ENCODE peak calls at places on chromosome 3, in six cellular contexts. X, T, L, Y, R and D are unnamed samples. For H3K4me1, the result is how much of the 10 kb centered on the place peaks cover.

GRCh38 chr3:195081242-195081963 is 189.6 kb downstream of the XXYLT1 start:
- DNase-seq in X (no peak), T (no peak), L (no peak), Y (no peak), R (no peak), D (no peak)

GRCh38 chr3:131549340-131549739 is 46.6 kb upstream of the MRPL3 start:
- DNase-seq in X (no peak), T (peak), L (no peak), Y (no peak), R (no peak), D (no peak)

GRCh38 chr3:11509175-11510000 is 134.3 kb downstream of the VGLL4 start:
- DNase-seq in X (peak), T (peak), L (no peak), Y (no peak), R (no peak), D (peak)

GRCh38 chr3:43194490-43195115 is 88.7 kb upstream of the POMGNT2 start:
- DNase-seq in X (no peak), T (no peak), L (no peak), Y (no peak), R (no peak), D (peak)

GRCh38 chr3:118196183-118196582 is 838.5 kb downstream of the IGSF11 start:
- DNase-seq in X (no peak), T (no peak), L (no peak), Y (no peak), R (no peak), D (no peak)

GRCh38 chr3:69914395-69914794 is 85.1 kb upstream of the SAMMSON start:
- DNase-seq in X (no peak), T (no peak), L (no peak), Y (no peak), R (no peak), D (no peak)

GRCh38 chr3:87269723-87270122 is 6.7 kb downstream of the POU1F1 start:
- DNase-seq in X (no peak), T (no peak), L (no peak), Y (no peak), R (no peak), D (no peak)

GRCh38 chr3:148101061-148101460 is 596.6 kb upstream of the AGTR1 start:
- DNase-seq in X (no peak), T (no peak), L (no peak), Y (no peak), R (no peak), D (no peak)

GRCh38 chr3:16309558-16309957 is 44.5 kb downstream of the OXNAD1 start:
- DNase-seq in X (no peak), T (no peak), L (peak), Y (no peak), R (no peak), D (no peak)

GRCh38 chr3:37922721-37923575 is 61.3 kb downstream of the CTDSPL start:
- DNase-seq in X (no peak), T (no peak), L (no peak), Y (no peak), R (no peak), D (no peak)

GRCh38 chr3:133377396-133377795 is 22.5 kb upstream of the BFSP2 start:
- DNase-seq in X (no peak), T (peak), L (no peak), Y (no peak), R (no peak), D (no peak)

GRCh38 chr3:194462936-194463335 is 23.9 kb downstream of the ATP13A3 start:
- DNase-seq in X (no peak), T (no peak), L (no peak), Y (no peak), R (no peak), D (no peak)

GRCh38 chr3:38017445-38018295 is 11.8 kb downstream of the PLCD1 start:
- DNase-seq in X (no peak), T (no peak), L (no peak), Y (no peak), R (no peak), D (no peak)

GRCh38 chr3:13277130-13277783 is 142.9 kb downstream of the NUP210 start:
- DNase-seq in X (peak), T (no peak), L (no peak), Y (no peak), R (no peak), D (no peak)

GRCh38 chr3:194206375-194206774 is 70.4 kb downstream of the HES1 start:
- DNase-seq in X (peak), T (no peak), L (no peak), Y (peak), R (no peak), D (peak)

GRCh38 chr3:157301755-157302154 is 134.9 kb upstream of the PTX3 start:
- DNase-seq in X (no peak), T (no peak), L (no peak), Y (no peak), R (no peak), D (no peak)

GRCh38 chr3:149726716-149727407 is 25.4 kb downstream of the COMMD2 start:
- DNase-seq in X (no peak), T (no peak), L (peak), Y (no peak), R (no peak), D (no peak)

GRCh38 chr3:161567962-161568361 is 71.4 kb downstream of the OTOL1 start:
- DNase-seq in X (no peak), T (no peak), L (no peak), Y (no peak), R (no peak), D (no peak)

GRCh38 chr3:191379473-191379872 is 49.1 kb upstream of the UTS2B start:
- DNase-seq in X (no peak), T (peak), L (no peak), Y (no peak), R (no peak), D (no peak)

GRCh38 chr3:4904801-4905695 is 74.2 kb upstream of the BHLHE40 start:
- DNase-seq in X (no peak), T (no peak), L (no peak), Y (no peak), R (no peak), D (peak)

GRCh38 chr3:149673393-149673792 is 15.6 kb upstream of the WWTR1 start:
- DNase-seq in X (no peak), T (no peak), L (no peak), Y (no peak), R (no peak), D (no peak)

GRCh38 chr3:19775744-19776143 is 158.3 kb downstream of the EFHB start:
- DNase-seq in X (no peak), T (peak), L (no peak), Y (no peak), R (no peak), D (no peak)

GRCh38 chr3:125163739-125164601 is 48.6 kb downstream of the SLC12A8 start:
- DNase-seq in X (no peak), T (peak), L (no peak), Y (no peak), R (no peak), D (peak)

GRCh38 chr3:38649500-38650247 is at the start of gene SCN5A:
- DNase-seq in X (no peak), T (peak), L (no peak), Y (peak), R (no peak), D (peak)

GRCh38 chr3:39106281-39107055 is 959 bp downstream of the GORASP1 start:
- DNase-seq in X (no peak), T (peak), L (no peak), Y (peak), R (no peak), D (no peak)

GRCh38 chr3:191246628-191247027 is 47.6 kb downstream of the OSTN start:
- DNase-seq in X (no peak), T (no peak), L (no peak), Y (no peak), R (no peak), D (no peak)

GRCh38 chr3:53023072-53023823 is 22.6 kb downstream of the SFMBT1 start:
- DNase-seq in X (no peak), T (peak), L (no peak), Y (no peak), R (no peak), D (no peak)

GRCh38 chr3:2659896-2660295 is 450.3 kb downstream of the IL5RA start:
- DNase-seq in X (no peak), T (no peak), L (no peak), Y (no peak), R (no peak), D (no peak)

GRCh38 chr3:171163724-171164465 is 137.4 kb upstream of the SLC2A2 start:
- DNase-seq in X (no peak), T (no peak), L (no peak), Y (no peak), R (no peak), D (no peak)

GRCh38 chr3:55692958-55693558 is 206.0 kb upstream of the WNT5A start:
- DNase-seq in X (no peak), T (no peak), L (no peak), Y (no peak), R (no peak), D (no peak)

GRCh38 chr3:158768361-158768787 is 33.5 kb upstream of the MFSD1 start:
- DNase-seq in X (peak), T (peak), L (no peak), Y (no peak), R (no peak), D (peak)

DNA sequence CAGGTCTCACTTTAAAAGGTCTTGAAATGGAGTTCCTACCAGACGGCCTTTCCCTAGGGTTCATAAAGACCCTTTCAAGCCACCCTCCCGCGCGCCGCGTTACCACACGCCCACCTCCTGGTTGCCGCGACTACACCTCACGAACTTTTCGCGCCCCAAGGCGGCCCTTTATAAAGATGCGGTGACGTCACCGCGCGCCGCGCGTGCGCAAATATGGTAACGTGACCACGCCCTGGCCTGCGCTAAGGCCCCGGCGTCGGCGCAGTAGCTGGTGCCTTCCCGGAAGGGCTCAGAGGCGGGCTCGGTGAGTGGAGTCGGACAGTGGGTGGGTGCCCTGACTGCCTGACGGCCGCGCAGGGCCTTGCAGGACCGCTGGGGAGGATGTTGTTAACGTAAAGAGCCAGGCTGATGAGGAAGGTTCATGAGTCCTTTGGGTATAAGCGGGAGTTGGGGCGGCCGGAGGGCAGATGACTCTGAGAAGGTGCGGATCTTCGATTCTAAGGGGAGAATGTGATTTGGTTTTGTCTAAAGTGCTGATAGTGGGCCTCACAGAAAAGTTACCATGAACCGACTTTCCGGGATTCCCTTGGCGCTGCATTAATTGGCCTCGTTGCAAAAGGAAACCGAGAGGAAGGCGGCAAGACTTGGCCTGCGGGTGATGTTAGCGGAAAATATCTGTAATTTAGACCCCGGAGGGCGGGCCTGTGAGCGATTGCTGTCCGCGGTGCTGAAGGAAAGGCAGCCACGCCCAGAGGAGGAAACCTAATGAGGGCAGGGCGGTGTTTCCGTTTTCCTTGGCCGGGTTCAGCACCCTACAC is 54.4 kb downstream of the FEZF2 start:
- DNase-seq in X (peak), T (peak), L (no peak), Y (no peak), R (peak), D (peak)
- TF ChIP-seq POLR2AphosphoS5 in X (peak), T (peak), L (no peak), Y (peak), R (peak), D (no peak)

GRCh38 chr3:186964629-186965028 is 34.3 kb downstream of the ST6GAL1 start:
- DNase-seq in X (no peak), T (peak), L (no peak), Y (no peak), R (no peak), D (no peak)
- H3K4me3 ChIP-seq in X (no peak), T (peak), L (no peak), Y (no peak), R (no peak), D (no peak)

GRCh38 chr3:30664449-30664848 is 58.0 kb downstream of the TGFBR2 start:
- DNase-seq in X (no peak), T (no peak), L (no peak), Y (no peak), R (no peak), D (no peak)

GRCh38 chr3:30663533-30664241 is 57.3 kb downstream of the TGFBR2 start:
- DNase-seq in X (no peak), T (no peak), L (no peak), Y (no peak), R (no peak), D (no peak)

GRCh38 chr3:30661107-30661873 is 54.9 kb downstream of the TGFBR2 start:
- DNase-seq in X (no peak), T (no peak), L (no peak), Y (no peak), R (no peak), D (no peak)

GRCh38 chr3:30664884-30665283 is 58.5 kb downstream of the TGFBR2 start:
- DNase-seq in X (no peak), T (no peak), L (no peak), Y (no peak), R (no peak), D (no peak)

DNA sequence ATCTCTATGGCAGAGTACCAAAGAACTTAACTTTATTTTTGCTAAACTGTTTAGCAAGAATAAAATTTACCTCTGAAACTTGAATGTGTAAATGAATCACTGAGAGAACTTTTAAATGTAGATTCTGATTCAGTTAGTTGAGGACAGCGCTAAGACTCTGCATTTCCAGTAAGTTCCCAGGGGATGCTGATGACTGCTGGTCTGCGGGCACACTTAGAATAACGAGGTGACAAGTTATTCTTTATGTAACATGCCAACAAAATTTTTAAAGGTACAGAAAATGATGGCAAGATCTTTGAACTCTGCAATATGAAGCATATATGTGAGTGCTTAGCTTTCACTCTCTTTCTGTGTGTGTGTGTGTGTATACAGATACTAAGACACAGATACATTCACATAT is 56.4 kb downstream of the TGFBR2 start:
- DNase-seq in X (no peak), T (no peak), L (no peak), Y (no peak), R (no peak), D (no peak)
- H3K4me1 ChIP-seq in X (under half), T (half or more), L (under half), Y (half or more), R (under half), D (under half)

DNA sequence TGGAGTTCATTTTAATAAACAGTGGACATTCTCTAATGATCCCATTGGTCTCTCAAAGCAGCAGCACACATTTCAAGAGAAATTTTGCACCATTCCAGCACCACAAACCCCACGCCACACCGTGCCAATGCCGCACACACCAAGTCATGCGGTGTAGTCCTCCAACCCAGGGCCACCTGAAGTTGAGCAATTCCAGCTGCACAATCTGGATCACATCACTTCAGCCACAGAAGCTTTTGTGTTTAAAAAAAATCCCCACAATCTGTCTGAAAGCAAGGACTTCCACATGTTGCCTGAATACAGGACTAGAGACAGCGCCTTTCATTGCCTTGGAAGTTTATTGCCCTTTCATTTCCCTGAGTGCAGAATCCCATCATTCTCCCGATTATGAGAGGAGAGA is 175.6 kb upstream of the BCL6 start:
- DNase-seq in X (no peak), T (no peak), L (no peak), Y (no peak), R (no peak), D (peak)
- TF ChIP-seq POLR2AphosphoS5 in X (no peak), T (no peak), L (no peak), Y (peak), R (no peak), D (peak)

GRCh38 chr3:40618158-40618557 is 93.4 kb downstream of the ZNF621 start:
- DNase-seq in X (no peak), T (no peak), L (no peak), Y (no peak), R (no peak), D (no peak)

GRCh38 chr3:40616420-40616819 is 91.7 kb downstream of the ZNF621 start:
- DNase-seq in X (no peak), T (peak), L (no peak), Y (no peak), R (no peak), D (no peak)

GRCh38 chr3:40615110-40615915 is 90.6 kb downstream of the ZNF621 start:
- DNase-seq in X (no peak), T (peak), L (no peak), Y (no peak), R (peak), D (no peak)

GRCh38 chr3:40617084-40617483 is 92.3 kb downstream of the ZNF621 start:
- DNase-seq in X (no peak), T (no peak), L (no peak), Y (no peak), R (no peak), D (no peak)

DNA sequence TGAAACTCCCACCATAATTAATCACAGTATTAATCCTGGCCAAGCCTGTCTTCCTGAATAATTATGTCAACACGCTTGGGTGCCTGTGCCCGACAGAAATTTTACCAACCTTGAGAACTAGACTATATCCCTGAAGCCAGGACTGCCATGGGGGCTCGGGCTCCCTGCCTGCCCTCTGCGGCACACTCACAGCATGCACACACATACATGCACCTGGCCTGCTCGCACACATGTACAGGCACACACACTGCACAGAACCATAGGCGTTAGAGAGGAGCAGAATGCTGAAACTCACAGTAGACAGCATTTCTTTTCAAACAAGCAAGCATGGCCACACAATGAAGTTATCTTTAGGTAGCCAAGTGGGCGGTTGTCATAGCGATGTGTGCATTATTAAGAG is 91.2 kb downstream of the ZNF621 start:
- DNase-seq in X (no peak), T (peak), L (no peak), Y (no peak), R (no peak), D (no peak)
- H3K4me3 ChIP-seq in X (no peak), T (peak), L (no peak), Y (no peak), R (peak), D (no peak)

DNA sequence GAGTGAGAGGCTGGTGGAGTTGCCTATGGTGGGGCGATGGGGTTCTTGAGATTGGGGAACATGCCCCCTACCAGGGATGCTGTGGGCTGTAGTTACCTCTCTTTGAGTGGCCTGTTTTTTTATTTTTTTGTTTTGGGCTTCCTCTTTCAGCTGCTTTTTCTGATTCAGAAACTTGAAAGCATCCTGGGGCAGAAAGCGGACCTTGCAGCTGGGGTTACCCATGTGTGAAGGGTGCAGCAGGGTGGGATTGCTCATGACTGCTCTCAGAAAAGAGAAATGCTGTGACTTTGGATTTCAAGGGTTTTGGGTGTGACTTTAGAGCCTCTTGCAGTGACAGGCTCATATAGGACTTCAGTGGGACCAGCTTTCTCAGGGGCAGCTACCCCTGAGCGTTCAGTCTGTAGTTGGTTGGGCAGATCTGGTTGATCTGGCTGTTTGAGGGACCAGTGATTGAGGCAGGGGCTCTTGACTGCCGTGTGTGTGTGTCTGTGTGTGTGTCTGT is 1.8 kb downstream of the LIMD1 start:
- DNase-seq in X (no peak), T (no peak), L (peak), Y (no peak), R (no peak), D (peak)
- H3K4me1 ChIP-seq in X (under half), T (under half), L (under half), Y (half or more), R (under half), D (half or more)

GRCh38 chr3:141686477-141687280 is 51.4 kb upstream of the RNF7 start:
- DNase-seq in X (peak), T (peak), L (no peak), Y (peak), R (no peak), D (peak)
- TF ChIP-seq POLR2AphosphoS5 in X (peak), T (no peak), L (no peak), Y (peak), R (no peak), D (no peak)

DNA sequence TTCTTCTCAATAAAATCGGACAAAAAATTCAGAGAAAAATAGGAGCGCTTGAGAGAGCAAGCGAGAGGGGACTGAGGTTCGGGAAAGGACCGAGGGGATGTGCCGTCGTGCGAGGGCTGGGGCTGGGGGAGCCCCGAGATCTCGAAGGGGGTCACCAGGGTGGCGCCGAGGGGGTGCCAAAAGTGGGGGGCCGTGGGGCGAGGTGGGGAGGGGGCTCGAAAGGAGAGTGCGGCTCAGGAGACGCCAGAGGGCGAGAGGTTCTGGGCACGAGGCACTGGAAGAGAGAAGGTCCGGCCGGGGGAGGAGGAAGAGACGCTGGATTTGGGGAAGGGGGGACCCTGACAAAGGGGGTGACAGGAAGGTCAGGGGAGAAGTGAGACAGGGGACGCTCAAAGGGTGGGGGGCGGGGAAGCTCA is 783 bp downstream of the IGF2BP2 start:
- DNase-seq in X (no peak), T (peak), L (no peak), Y (no peak), R (no peak), D (peak)
- H3K4me3 ChIP-seq in X (peak), T (peak), L (peak), Y (peak), R (peak), D (peak)